ENCODE peak calls at places on chromosomes 3 and 15, in four cellular contexts. One of them, this sample, is unnamed.

GRCh38 chr3:159859424-159859823 is 129.2 kb upstream of the IL12A start:
- DNase-seq in IMR-90: no peak
- DNase-seq in H9: no peak
- DNase-seq in H1: no peak
- DNase-seq in this sample: no peak

GRCh38 chr15:74869726-74870407 is 3.3 kb downstream of the SCAMP2 start:
- DNase-seq in IMR-90: peak
- DNase-seq in H1: no peak
- DNase-seq in H9: no peak
- DNase-seq in this sample: no peak

GRCh38 chr3:156206157-156206556 is 85.8 kb downstream of the KCNAB1 start:
- DNase-seq in IMR-90: peak
- DNase-seq in H9: no peak
- DNase-seq in H1: no peak
- DNase-seq in this sample: no peak

GRCh38 chr3:126290325-126290724 is 66.9 kb downstream of the KLF15 start:
- DNase-seq in H9: peak
- DNase-seq in H1: no peak
- DNase-seq in IMR-90: no peak
- DNase-seq in this sample: no peak

GRCh38 chr3:29322586-29322985 is 41.7 kb downstream of the RBMS3 start:
- DNase-seq in H1: no peak
- DNase-seq in IMR-90: no peak
- DNase-seq in H9: no peak
- DNase-seq in this sample: no peak

GRCh38 chr3:179876440-179876839 is 160.3 kb downstream of the PEX5L start:
- DNase-seq in IMR-90: no peak
- DNase-seq in H9: no peak
- DNase-seq in H1: no peak
- DNase-seq in this sample: no peak

GRCh38 chr15:28017423-28017924 is 81.6 kb downstream of the OCA2 start:
- DNase-seq in H9: no peak
- DNase-seq in H1: no peak
- DNase-seq in IMR-90: no peak
- DNase-seq in this sample: peak

GRCh38 chr15:51390239-51390931 is 48.9 kb downstream of the GLDN start:
- DNase-seq in H1: no peak
- DNase-seq in H9: no peak
- DNase-seq in IMR-90: no peak
- DNase-seq in this sample: no peak

GRCh38 chr3:182389041-182389815 is 404.1 kb upstream of the ATP11B start:
- DNase-seq in IMR-90: no peak
- DNase-seq in H9: no peak
- DNase-seq in H1: no peak
- DNase-seq in this sample: no peak

GRCh38 chr15:76501726-76502125 is 165.2 kb downstream of the ISL2 start:
- DNase-seq in H9: no peak
- DNase-seq in IMR-90: peak
- DNase-seq in H1: no peak
- DNase-seq in this sample: no peak

GRCh38 chr3:131083190-131083863 is 56.6 kb downstream of the NEK11 start:
- DNase-seq in IMR-90: no peak
- DNase-seq in H1: no peak
- DNase-seq in H9: peak
- DNase-seq in this sample: peak

GRCh38 chr15:48858401-48858800 is 19.5 kb upstream of the EID1 start:
- DNase-seq in IMR-90: peak
- DNase-seq in H9: no peak
- DNase-seq in H1: no peak
- DNase-seq in this sample: no peak

GRCh38 chr3:37953995-37954394 is 36.6 kb upstream of the VILL start:
- DNase-seq in H9: no peak
- DNase-seq in IMR-90: no peak
- DNase-seq in H1: no peak
- DNase-seq in this sample: no peak

GRCh38 chr3:153927107-153927506 is 194.1 kb upstream of the ARHGEF26 start:
- DNase-seq in H1: no peak
- DNase-seq in IMR-90: peak
- DNase-seq in H9: no peak
- DNase-seq in this sample: peak

GRCh38 chr3:196670335-196670734 is 30.8 kb downstream of the NRROS start:
- DNase-seq in IMR-90: no peak
- DNase-seq in H1: no peak
- DNase-seq in H9: no peak
- DNase-seq in this sample: no peak

GRCh38 chr3:108287146-108287545 is 9.2 kb upstream of the HHLA2 start:
- DNase-seq in H1: no peak
- DNase-seq in H9: no peak
- DNase-seq in IMR-90: no peak
- DNase-seq in this sample: no peak

GRCh38 chr3:188349276-188349962 is 195.5 kb downstream of the LPP start:
- DNase-seq in H9: peak
- DNase-seq in IMR-90: no peak
- DNase-seq in H1: no peak
- DNase-seq in this sample: peak

GRCh38 chr15:90787881-90788280 is 70.7 kb downstream of the BLM start:
- DNase-seq in H9: no peak
- DNase-seq in IMR-90: peak
- DNase-seq in H1: no peak
- DNase-seq in this sample: no peak

GRCh38 chr3:11373235-11373634 is 101.0 kb downstream of the ATG7 start:
- DNase-seq in H1: no peak
- DNase-seq in H9: no peak
- DNase-seq in IMR-90: no peak
- DNase-seq in this sample: no peak

GRCh38 chr15:89143503-89144162 is 55.4 kb downstream of the ABHD2 start:
- DNase-seq in H1: no peak
- DNase-seq in H9: no peak
- DNase-seq in IMR-90: peak
- DNase-seq in this sample: no peak

GRCh38 chr3:150783920-150784746 is 21.2 kb upstream of the SIAH2 start:
- DNase-seq in IMR-90: no peak
- DNase-seq in H9: no peak
- DNase-seq in H1: no peak
- DNase-seq in this sample: no peak

GRCh38 chr3:111732248-111732879 is 126.7 kb upstream of the PHLDB2 start:
- DNase-seq in IMR-90: no peak
- DNase-seq in H1: no peak
- DNase-seq in H9: no peak
- DNase-seq in this sample: no peak

GRCh38 chr3:52281980-52282801 is 3.7 kb upstream of the WDR82 start:
- DNase-seq in H1: no peak
- DNase-seq in IMR-90: no peak
- DNase-seq in H9: no peak
- DNase-seq in this sample: peak

GRCh38 chr3:69888040-69888945 is 111.2 kb upstream of the SAMMSON start:
- DNase-seq in IMR-90: no peak
- DNase-seq in H9: no peak
- DNase-seq in H1: no peak
- DNase-seq in this sample: no peak

GRCh38 chr3:117105650-117106049 is 396.1 kb downstream of the TUSC7 start:
- DNase-seq in H9: no peak
- DNase-seq in IMR-90: peak
- DNase-seq in H1: no peak
- DNase-seq in this sample: no peak

GRCh38 chr3:58131101-58131500 is 79.7 kb downstream of the DNASE1L3 start:
- DNase-seq in H1: no peak
- DNase-seq in H9: no peak
- DNase-seq in IMR-90: no peak
- DNase-seq in this sample: no peak

GRCh38 chr3:195059006-195059350 is 212.0 kb downstream of the XXYLT1 start:
- DNase-seq in H9: no peak
- DNase-seq in H1: no peak
- DNase-seq in IMR-90: no peak
- DNase-seq in this sample: no peak

GRCh38 chr15:91853968-91854943 is 748 bp downstream of the SLCO3A1 start:
- DNase-seq in IMR-90: no peak
- DNase-seq in H9: peak
- DNase-seq in H1: no peak
- DNase-seq in this sample: peak

GRCh38 chr15:43896543-43896942 is 69.7 kb downstream of the WDR76 start:
- DNase-seq in IMR-90: no peak
- DNase-seq in H1: no peak
- DNase-seq in H9: no peak
- DNase-seq in this sample: no peak

GRCh38 chr15:43895586-43895985 is 68.8 kb downstream of the WDR76 start:
- DNase-seq in H1: no peak
- DNase-seq in H9: no peak
- DNase-seq in IMR-90: no peak
- DNase-seq in this sample: no peak

GRCh38 chr15:43889072-43889471 is 62.3 kb downstream of the WDR76 start:
- DNase-seq in H1: no peak
- DNase-seq in IMR-90: no peak
- DNase-seq in H9: no peak
- DNase-seq in this sample: no peak

GRCh38 chr15:43899928-43900327 is 73.1 kb downstream of the WDR76 start:
- DNase-seq in IMR-90: no peak
- DNase-seq in H9: no peak
- DNase-seq in H1: no peak
- DNase-seq in this sample: no peak

GRCh38 chr15:43893956-43894355 is 67.2 kb downstream of the WDR76 start:
- DNase-seq in IMR-90: no peak
- DNase-seq in H9: no peak
- DNase-seq in H1: no peak
- DNase-seq in this sample: no peak
- H4K5ac ChIP-seq in IMR-90: no peak
- H4K5ac ChIP-seq in H9: no peak
- H4K5ac ChIP-seq in H1: no peak
- H4K5ac ChIP-seq in this sample: no peak

GRCh38 chr3:148615385-148615784 is 82.3 kb upstream of the AGTR1 start:
- DNase-seq in IMR-90: no peak
- DNase-seq in H1: no peak
- DNase-seq in H9: no peak
- DNase-seq in this sample: no peak

GRCh38 chr3:148612278-148612677 is 85.4 kb upstream of the AGTR1 start:
- DNase-seq in H9: no peak
- DNase-seq in IMR-90: no peak
- DNase-seq in H1: no peak
- DNase-seq in this sample: no peak

DNA sequence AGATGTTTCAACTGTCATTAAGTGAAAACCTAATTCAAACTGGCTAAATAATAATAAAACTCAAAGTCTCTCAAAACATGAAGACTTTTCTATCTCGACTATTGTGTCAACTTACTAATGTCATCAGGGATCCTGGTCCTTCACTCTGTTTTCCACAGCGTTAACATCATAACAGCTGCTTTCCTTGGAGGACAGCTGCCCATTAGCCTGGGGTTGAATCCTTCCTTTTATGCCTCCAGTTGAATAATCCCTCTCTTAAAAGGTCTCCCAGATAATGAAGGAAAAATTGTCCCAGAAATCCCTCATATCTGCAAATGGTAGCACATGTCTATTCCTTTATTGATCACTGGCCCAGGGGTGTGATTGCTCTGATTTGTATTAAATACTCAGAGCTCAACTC is 83.2 kb upstream of the AGTR1 start:
- DNase-seq in IMR-90: no peak
- DNase-seq in H1: no peak
- DNase-seq in H9: no peak
- DNase-seq in this sample: no peak
- H3K56ac ChIP-seq in IMR-90: no peak
- H3K56ac ChIP-seq in H1: no peak
- H3K56ac ChIP-seq in H9: no peak
- H3K56ac ChIP-seq in this sample: no peak

GRCh38 chr15:101070502-101071273 is 151.5 kb downstream of the LRRK1 start:
- DNase-seq in H9: no peak
- DNase-seq in H1: no peak
- DNase-seq in IMR-90: peak
- DNase-seq in this sample: no peak
- H3K4ac ChIP-seq in H9: peak
- H3K4ac ChIP-seq in H1: peak
- H3K4ac ChIP-seq in IMR-90: peak
- H3K4ac ChIP-seq in this sample: peak

GRCh38 chr15:82533801-82534200 is 6.5 kb downstream of the RPS17 start:
- DNase-seq in H9: peak
- DNase-seq in H1: no peak
- DNase-seq in IMR-90: no peak
- DNase-seq in this sample: no peak

GRCh38 chr15:82531496-82532382 is 8.5 kb downstream of the RPS17 start:
- DNase-seq in H1: no peak
- DNase-seq in IMR-90: no peak
- DNase-seq in H9: peak
- DNase-seq in this sample: no peak

GRCh38 chr15:82530606-82531379 is 9.5 kb downstream of the RPS17 start:
- DNase-seq in IMR-90: peak
- DNase-seq in H9: peak
- DNase-seq in H1: no peak
- DNase-seq in this sample: peak

GRCh38 chr15:82532383-82532990 is 7.8 kb downstream of the RPS17 start:
- DNase-seq in IMR-90: no peak
- DNase-seq in H1: no peak
- DNase-seq in H9: peak
- DNase-seq in this sample: no peak

DNA sequence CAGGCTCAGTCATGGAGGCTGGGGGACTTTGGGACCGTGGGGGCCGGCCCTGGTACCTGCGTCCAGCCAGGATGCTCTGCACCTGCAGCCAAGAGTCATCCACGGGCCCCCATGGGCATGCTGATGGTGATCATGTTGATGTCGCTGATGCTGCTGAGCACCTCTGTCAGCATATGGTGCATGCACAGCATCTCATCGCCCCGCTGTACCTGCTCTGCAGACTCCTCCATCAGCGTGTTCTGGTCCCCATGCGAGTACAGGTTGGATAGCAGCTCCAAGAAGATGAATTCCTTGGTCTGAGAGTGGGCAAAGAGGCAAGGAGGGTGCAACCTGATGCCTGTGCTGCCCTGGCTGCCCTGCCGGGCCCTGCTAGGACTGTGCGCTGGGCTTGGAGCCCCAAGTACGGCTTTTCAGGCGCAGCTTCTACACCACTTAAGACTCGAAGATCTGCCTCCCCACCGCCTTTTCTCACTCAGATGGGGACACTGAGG is 7.2 kb downstream of the RPS17 start:
- DNase-seq in H9: peak
- DNase-seq in H1: no peak
- DNase-seq in IMR-90: no peak
- DNase-seq in this sample: no peak
- H4K5ac ChIP-seq in H9: no peak
- H4K5ac ChIP-seq in H1: no peak
- H4K5ac ChIP-seq in IMR-90: no peak
- H4K5ac ChIP-seq in this sample: no peak

DNA sequence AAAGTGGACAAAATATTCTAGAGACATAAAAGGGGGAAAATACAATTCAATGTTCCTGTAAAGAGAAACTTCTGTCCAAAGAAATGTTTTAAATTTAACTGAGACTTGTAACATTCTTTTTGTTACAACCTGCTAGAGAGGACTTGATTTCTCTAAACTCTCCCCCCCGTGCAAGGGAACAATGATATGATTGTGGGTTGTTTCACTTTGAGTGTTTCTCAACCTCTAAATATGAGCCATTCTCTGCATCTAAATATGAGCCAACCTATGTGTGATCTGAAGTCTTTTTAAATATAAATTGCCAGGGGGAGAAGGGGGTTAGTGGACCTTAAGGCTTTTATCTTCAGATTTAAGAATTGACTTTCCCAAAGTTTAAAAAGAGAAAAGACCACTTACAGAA is 14.6 kb downstream of the ZNF860 start:
- DNase-seq in H1: no peak
- DNase-seq in IMR-90: no peak
- DNase-seq in H9: no peak
- DNase-seq in this sample: no peak
- H3K56ac ChIP-seq in H1: no peak
- H3K56ac ChIP-seq in IMR-90: no peak
- H3K56ac ChIP-seq in H9: no peak
- H3K56ac ChIP-seq in this sample: no peak